ENCODE peak calls at places on chromosomes 7 and 10, in four cellular contexts. K is lower lobe of right lung, B is colonic mucosa, L is retinal pigment epithelial cell. Z is an unnamed sample.

GRCh38 chr10:37680716-37681616 is 176.4 kb downstream of the ZNF248 start:
- DNase-seq in K (no peak), B (no peak), L (no peak), Z (no peak)

GRCh38 chr7:129783097-129783919 is 169.5 kb downstream of the UBE2H start:
- DNase-seq in K (no peak), B (no peak), L (no peak), Z (no peak)

GRCh38 chr7:157768198-157768597 is 431.4 kb downstream of the DNAJB6 start:
- DNase-seq in K (peak), B (no peak), L (no peak), Z (no peak)

GRCh38 chr7:2261611-2262010 is 19.6 kb downstream of the NUDT1 start:
- DNase-seq in K (peak), B (no peak), L (no peak), Z (no peak)

GRCh38 chr7:23967949-23968599 is 258.1 kb downstream of the STK31 start:
- DNase-seq in K (no peak), B (no peak), L (no peak), Z (no peak)

GRCh38 chr7:117424090-117424829 is 3.0 kb downstream of the ASZ1 start:
- DNase-seq in K (no peak), B (no peak), L (no peak), Z (no peak)

GRCh38 chr10:124063736-124064135 is 29.7 kb downstream of the CHST15 start:
- DNase-seq in K (no peak), B (no peak), L (no peak), Z (no peak)

GRCh38 chr10:92970301-92971070 is 90.1 kb upstream of the CYP26C1 start:
- DNase-seq in K (no peak), B (no peak), L (no peak), Z (no peak)

GRCh38 chr10:102542800-102543418 is 39.1 kb downstream of the SUFU start:
- DNase-seq in K (no peak), B (no peak), L (no peak), Z (no peak)

GRCh38 chr7:76364198-76364584 is 5.4 kb upstream of the YWHAG start:
- DNase-seq in K (no peak), B (peak), L (no peak), Z (no peak)

GRCh38 chr7:46707973-46708372 is 786.9 kb upstream of the IGFBP3 start:
- DNase-seq in K (no peak), B (no peak), L (no peak), Z (no peak)

GRCh38 chr10:88725798-88726197 is 19.7 kb downstream of the LIPK start:
- DNase-seq in K (no peak), B (no peak), L (no peak), Z (no peak)

GRCh38 chr10:23442936-23443335 is 4.1 kb downstream of the OTUD1 start:
- DNase-seq in K (no peak), B (no peak), L (no peak), Z (no peak)

GRCh38 chr7:45881759-45882464 is 6.4 kb upstream of the IGFBP1 start:
- DNase-seq in K (no peak), B (no peak), L (no peak), Z (no peak)

GRCh38 chr7:74482629-74483401 is 29.1 kb downstream of the GTF2IRD1 start:
- DNase-seq in K (no peak), B (no peak), L (peak), Z (no peak)

GRCh38 chr10:58373446-58373834 is 11.8 kb upstream of the TFAM start:
- DNase-seq in K (no peak), B (no peak), L (no peak), Z (no peak)

GRCh38 chr10:73968101-73968515 is 29.8 kb upstream of the VCL start:
- DNase-seq in K (no peak), B (no peak), L (peak), Z (no peak)

GRCh38 chr7:42480304-42480665 is 243.3 kb upstream of the GLI3 start:
- DNase-seq in K (no peak), B (no peak), L (no peak), Z (no peak)

GRCh38 chr7:134028853-134029252 is 98.3 kb upstream of the LRGUK start:
- DNase-seq in K (no peak), B (no peak), L (no peak), Z (no peak)

GRCh38 chr7:29508608-29509007 is 55.0 kb upstream of the PRR15 start:
- DNase-seq in K (peak), B (no peak), L (no peak), Z (no peak)

GRCh38 chr10:98357208-98357836 is 57.7 kb downstream of the PYROXD2 start:
- DNase-seq in K (no peak), B (no peak), L (no peak), Z (no peak)

GRCh38 chr7:106041140-106041717 is 70.9 kb downstream of the SYPL1 start:
- DNase-seq in K (no peak), B (no peak), L (no peak), Z (peak)

GRCh38 chr7:35555386-35555785 is 139.5 kb downstream of the HERPUD2 start:
- DNase-seq in K (no peak), B (no peak), L (no peak), Z (no peak)

GRCh38 chr10:34116220-34116623 is 698.9 kb downstream of the PARD3 start:
- DNase-seq in K (no peak), B (no peak), L (no peak), Z (no peak)

GRCh38 chr10:97498841-97499560 is at the start of gene UBTD1:
- DNase-seq in K (peak), B (peak), L (no peak), Z (no peak)

GRCh38 chr7:23184709-23185354 is 3.0 kb downstream of the NUP42 start:
- DNase-seq in K (no peak), B (peak), L (no peak), Z (peak)

GRCh38 chr10:122243560-122243959 is 27.5 kb upstream of the BTBD16 start:
- DNase-seq in K (no peak), B (no peak), L (no peak), Z (no peak)

GRCh38 chr7:150324366-150324961 is 1.1 kb upstream of the ACTR3C start:
- DNase-seq in K (no peak), B (peak), L (no peak), Z (no peak)

DNA sequence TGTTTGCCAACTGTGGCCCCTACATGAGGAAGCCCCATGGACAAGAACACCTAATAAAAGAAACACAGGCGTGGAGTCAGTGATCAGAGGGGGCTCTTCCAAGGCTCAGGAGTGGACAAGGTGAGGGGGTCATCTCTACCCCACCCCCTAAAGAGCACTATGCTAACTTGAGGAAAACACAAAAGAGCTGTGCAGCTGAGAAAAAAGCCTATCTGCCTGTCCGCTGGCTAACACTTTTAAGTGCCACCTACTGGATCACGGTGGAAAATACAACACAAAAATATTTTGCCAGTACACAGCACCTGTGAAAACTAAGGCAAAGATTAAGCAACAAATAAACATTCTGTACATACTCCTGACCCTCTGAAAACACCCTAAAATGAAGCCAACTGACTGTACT is 53.1 kb upstream of the COBL start:
- DNase-seq in K (no peak), B (peak), L (no peak), Z (peak)
- TF ChIP-seq CTCF in K (peak), B (peak), L (peak), Z (peak)

DNA sequence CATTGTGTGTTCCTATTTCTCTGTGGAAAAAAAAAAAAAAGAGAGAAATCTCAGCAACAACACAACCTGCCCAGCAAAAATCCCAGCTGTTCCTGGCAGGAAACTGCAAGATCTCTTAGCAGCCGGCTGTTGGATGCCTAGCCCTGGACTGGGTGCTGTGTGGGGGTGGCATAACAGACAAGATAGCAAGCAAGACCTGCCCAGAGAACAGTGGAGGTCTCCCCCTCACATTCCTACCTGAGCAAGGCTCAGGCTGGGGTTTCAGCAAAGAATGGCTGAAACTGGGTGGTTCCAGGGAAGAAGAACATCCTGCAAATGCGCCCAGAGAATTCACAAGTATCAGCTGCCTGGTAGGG is 248.8 kb upstream of the ZMIZ1 start:
- DNase-seq in K (no peak), B (no peak), L (no peak), Z (no peak)
- TF ChIP-seq CTCF in K (no peak), B (no peak), L (no peak), Z (no peak)

GRCh38 chr10:120221873-120222485 is 235.0 kb upstream of the PLPP4 start:
- DNase-seq in K (no peak), B (peak), L (no peak), Z (peak)
- TF ChIP-seq CTCF in K (peak), B (peak), L (peak), Z (peak)

GRCh38 chr7:148701414-148701813 is 2.7 kb downstream of the CUL1 start:
- DNase-seq in K (no peak), B (no peak), L (no peak), Z (no peak)

GRCh38 chr7:148704189-148704588 is 5.5 kb downstream of the CUL1 start:
- DNase-seq in K (no peak), B (no peak), L (no peak), Z (no peak)

GRCh38 chr7:148700693-148701092 is 2.0 kb downstream of the CUL1 start:
- DNase-seq in K (no peak), B (peak), L (peak), Z (no peak)

GRCh38 chr7:148704966-148705365 is 6.3 kb downstream of the CUL1 start:
- DNase-seq in K (no peak), B (no peak), L (no peak), Z (no peak)

DNA sequence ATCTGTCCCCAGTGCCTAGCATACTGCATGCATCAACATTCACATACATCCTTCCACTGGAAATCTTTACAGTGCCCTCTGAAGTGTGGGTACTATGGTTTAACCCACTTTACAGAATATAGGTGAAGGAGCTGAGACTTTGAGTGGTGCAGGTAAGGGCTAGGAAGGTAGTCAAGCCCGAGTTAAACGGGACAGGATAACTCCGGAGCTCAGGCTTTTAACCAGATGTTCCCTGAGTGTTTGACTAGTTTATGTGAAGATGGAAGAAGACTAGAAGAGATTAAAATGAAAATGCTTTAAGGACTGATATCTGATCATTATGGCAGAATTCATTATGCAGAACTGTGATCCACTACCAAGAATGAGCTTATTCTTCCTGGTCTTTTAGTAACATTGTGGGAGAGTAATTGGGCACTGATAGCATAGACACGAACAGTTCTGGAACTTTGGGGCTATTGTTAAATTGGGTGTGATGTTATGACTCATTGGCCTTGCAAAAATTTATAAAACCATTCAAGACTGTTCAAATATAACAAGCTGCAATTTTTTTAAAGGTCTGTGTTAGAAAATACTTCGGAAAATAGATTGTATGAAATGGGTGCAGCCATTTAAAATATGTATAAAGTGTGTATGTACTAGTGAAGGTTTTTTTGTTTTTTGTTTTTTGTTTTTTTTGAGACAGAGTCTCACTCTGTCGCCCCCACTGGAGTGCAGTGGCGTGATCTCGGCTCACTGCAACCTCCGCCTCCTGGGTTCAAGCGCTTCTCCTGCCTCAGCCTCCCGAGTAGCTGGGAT is 4.4 kb downstream of the CUL1 start:
- DNase-seq in K (no peak), B (no peak), L (no peak), Z (no peak)
- TF ChIP-seq CTCF in K (no peak), B (no peak), L (no peak), Z (no peak)